ENCODE peak calls at places on chromosome 3, in six cellular contexts. P, W, S, L, V and R are unnamed samples.
A peak's percentile ranks its signal among the peaks of the same experiment; 100 is the strongest.

GRCh38 chr3:188516515-188516914 is 362.6 kb downstream of the LPP start:
- DNase-seq in P (no peak), W (no peak), S (no peak), L (no peak), V (no peak), R (no peak)

GRCh38 chr3:128878011-128878457 is 1.4 kb upstream of the ACAD9 start:
- DNase-seq in P (no peak), W (no peak), S (no peak), L (no peak), V (no peak), R (no peak)

GRCh38 chr3:10716964-10717363 is 99.1 kb upstream of the SLC6A11 start:
- DNase-seq in P (no peak), W (no peak), S (no peak), L (no peak), V (no peak), R (no peak)

GRCh38 chr3:141656771-141657170 is 81.3 kb upstream of the RNF7 start:
- DNase-seq in P (no peak), W (no peak), S (peak; percentile 75), L (no peak), V (no peak), R (no peak)

GRCh38 chr3:57555316-57555715 is 758 bp upstream of the PDE12 start:
- DNase-seq in P (no peak), W (no peak), S (no peak), L (no peak), V (no peak), R (no peak)

GRCh38 chr3:18389108-18389733 is 35.9 kb downstream of the SATB1 start:
- DNase-seq in P (peak; percentile 0), W (no peak), S (peak; percentile 35), L (peak; percentile 74), V (no peak), R (no peak)

GRCh38 chr3:185069583-185070030 is 83.3 kb downstream of the C3orf70 start:
- DNase-seq in P (no peak), W (no peak), S (no peak), L (no peak), V (no peak), R (no peak)

GRCh38 chr3:141792495-141792894 is 29.3 kb downstream of the GRK7 start:
- DNase-seq in P (no peak), W (no peak), S (no peak), L (no peak), V (no peak), R (no peak)

GRCh38 chr3:65194044-65194714 is 506.4 kb upstream of the ADAMTS9 start:
- DNase-seq in P (no peak), W (no peak), S (no peak), L (no peak), V (no peak), R (no peak)

GRCh38 chr3:46930945-46931403 is 45.6 kb downstream of the CCDC12 start:
- DNase-seq in P (no peak), W (no peak), S (no peak), L (no peak), V (no peak), R (no peak)

GRCh38 chr3:4038351-4038750 is 239.1 kb downstream of the LRRN1 start:
- DNase-seq in P (no peak), W (no peak), S (no peak), L (no peak), V (no peak), R (no peak)

GRCh38 chr3:17404548-17404947 is 337.9 kb downstream of the TBC1D5 start:
- DNase-seq in P (no peak), W (no peak), S (no peak), L (no peak), V (no peak), R (no peak)

GRCh38 chr3:39879581-39879980 is 70.2 kb downstream of the MYRIP start:
- DNase-seq in P (no peak), W (no peak), S (no peak), L (no peak), V (no peak), R (no peak)

GRCh38 chr3:193869221-193870201 is 266.4 kb upstream of the HES1 start:
- DNase-seq in P (peak; percentile 92), W (no peak), S (peak; percentile 81), L (peak; percentile 55), V (peak; percentile 40), R (no peak)

GRCh38 chr3:73765878-73766564 is 141.3 kb upstream of the PDZRN3 start:
- DNase-seq in P (no peak), W (no peak), S (no peak), L (no peak), V (no peak), R (no peak)

GRCh38 chr3:178291555-178291954 is 244.7 kb upstream of the KCNMB2 start:
- DNase-seq in P (no peak), W (no peak), S (no peak), L (no peak), V (no peak), R (no peak)

GRCh38 chr3:99114565-99115291 is 213.2 kb upstream of the DCBLD2 start:
- DNase-seq in P (peak; percentile 8), W (no peak), S (peak; percentile 81), L (no peak), V (no peak), R (no peak)

GRCh38 chr3:65875395-65876027 is 163.2 kb downstream of the MAGI1 start:
- DNase-seq in P (no peak), W (no peak), S (no peak), L (no peak), V (no peak), R (no peak)

GRCh38 chr3:184874709-184875644 is 63.0 kb downstream of the VPS8 start:
- DNase-seq in P (peak; percentile 17), W (no peak), S (peak; percentile 60), L (peak; percentile 51), V (no peak), R (no peak)

GRCh38 chr3:136332776-136333175 is 82.6 kb downstream of the PCCB start:
- DNase-seq in P (peak; percentile 65), W (no peak), S (peak; percentile 44), L (no peak), V (no peak), R (no peak)

GRCh38 chr3:142819214-142819613 is 69.7 kb downstream of the PCOLCE2 start:
- DNase-seq in P (no peak), W (no peak), S (no peak), L (no peak), V (no peak), R (no peak)

GRCh38 chr3:177478170-177478859 is 281.0 kb upstream of the TBL1XR1 start:
- DNase-seq in P (peak; percentile 63), W (no peak), S (peak; percentile 99), L (no peak), V (no peak), R (no peak)

GRCh38 chr3:142999881-143000280 is 1.5 kb upstream of the U2SURP start:
- DNase-seq in P (no peak), W (no peak), S (no peak), L (peak; percentile 43), V (no peak), R (no peak)

GRCh38 chr3:171806200-171807128 is 3.8 kb downstream of the PLD1 start:
- DNase-seq in P (peak; percentile 62), W (no peak), S (peak; percentile 83), L (peak; percentile 35), V (no peak), R (no peak)

GRCh38 chr3:50982540-50983325 is 308.0 kb downstream of the DOCK3 start:
- DNase-seq in P (no peak), W (no peak), S (no peak), L (no peak), V (no peak), R (no peak)

GRCh38 chr3:168996622-168997021 is 666.9 kb downstream of the MECOM start:
- DNase-seq in P (no peak), W (no peak), S (peak; percentile 31), L (no peak), V (no peak), R (no peak)